ENCODE peak calls at places on chromosomes 1 and 21, in nine cellular contexts. U, P, I, Z, W, Y, K, G and N are unnamed samples.
A peak's percentile ranks its signal among the peaks of the same experiment; 100 is the strongest.

GRCh38 chr1:162422662-162423375 is 10.9 kb upstream of the SH2D1B start:
- DNase-seq in U (no peak), P (no peak), I (no peak), Z (no peak), W (no peak), Y (no peak), K (no peak), G (no peak), N (no peak)

GRCh38 chr1:171699526-171699925 is 42.3 kb downstream of the VAMP4 start:
- DNase-seq in U (no peak), P (no peak), I (no peak), Z (no peak), W (no peak), Y (no peak), K (no peak), G (no peak), N (no peak)

GRCh38 chr1:109181085-109181806 is 32.5 kb upstream of the SARS1 start:
- DNase-seq in U (no peak), P (no peak), I (no peak), Z (no peak), W (peak; percentile 90), Y (no peak), K (no peak), G (no peak), N (peak; percentile 82)

GRCh38 chr1:16615253-16616252 is 2.2 kb upstream of the NBPF1 start:
- DNase-seq in U (no peak), P (peak; percentile 21), I (peak; percentile 23), Z (peak; percentile 38), W (no peak), Y (peak; percentile 2), K (peak; percentile 46), G (no peak), N (no peak)

GRCh38 chr1:241591736-241592135 is 48.4 kb downstream of the CHML start:
- DNase-seq in U (no peak), P (no peak), I (no peak), Z (no peak), W (peak; percentile 73), Y (no peak), K (no peak), G (no peak), N (no peak)

GRCh38 chr1:181345146-181345545 is 138.2 kb upstream of the CACNA1E start:
- DNase-seq in U (no peak), P (no peak), I (no peak), Z (no peak), W (no peak), Y (no peak), K (peak; percentile 11), G (no peak), N (no peak)

GRCh38 chr1:86155061-86155806 is 1.3 kb downstream of the COL24A1 start:
- DNase-seq in U (peak; percentile 43), P (no peak), I (no peak), Z (no peak), W (no peak), Y (peak; percentile 4), K (no peak), G (peak; percentile 73), N (no peak)

GRCh38 chr1:232416026-232416568 is 213.8 kb downstream of the SIPA1L2 start:
- DNase-seq in U (no peak), P (no peak), I (no peak), Z (no peak), W (peak; percentile 34), Y (no peak), K (no peak), G (no peak), N (no peak)

GRCh38 chr1:170663441-170664282 is at the start of gene PRRX1:
- DNase-seq in U (no peak), P (no peak), I (peak; percentile 78), Z (no peak), W (no peak), Y (peak; percentile 44), K (no peak), G (no peak), N (no peak)

GRCh38 chr1:167454304-167454928 is 63.9 kb downstream of the CD247 start:
- DNase-seq in U (no peak), P (no peak), I (no peak), Z (no peak), W (no peak), Y (no peak), K (no peak), G (peak; percentile 75), N (no peak)

GRCh38 chr1:224616761-224617409 is 768 bp downstream of the CNIH3 start:
- DNase-seq in U (no peak), P (no peak), I (no peak), Z (no peak), W (no peak), Y (no peak), K (no peak), G (peak; percentile 49), N (no peak)

GRCh38 chr1:227403535-227403934 is 85.2 kb upstream of the CDC42BPA start:
- DNase-seq in U (no peak), P (no peak), I (no peak), Z (no peak), W (no peak), Y (no peak), K (no peak), G (no peak), N (no peak)

GRCh38 chr1:57423135-57424131 is at the start of gene DAB1:
- DNase-seq in U (peak; percentile 75), P (no peak), I (no peak), Z (no peak), W (no peak), Y (no peak), K (no peak), G (peak; percentile 75), N (no peak)

GRCh38 chr1:97904528-97904927 is 16.3 kb downstream of the DPYD start:
- DNase-seq in U (no peak), P (no peak), I (no peak), Z (no peak), W (no peak), Y (no peak), K (no peak), G (no peak), N (no peak)

GRCh38 chr1:36153476-36153875 is 2.5 kb upstream of the MAP7D1 start:
- DNase-seq in U (no peak), P (no peak), I (no peak), Z (no peak), W (no peak), Y (no peak), K (no peak), G (no peak), N (no peak)

GRCh38 chr1:36155560-36156328 is at the start of gene MAP7D1:
- DNase-seq in U (peak; percentile 87), P (peak; percentile 89), I (peak; percentile 91), Z (peak; percentile 88), W (peak; percentile 83), Y (peak; percentile 89), K (peak; percentile 85), G (peak; percentile 88), N (peak; percentile 87)

GRCh38 chr1:36156329-36157114 is 562 bp downstream of the MAP7D1 start:
- DNase-seq in U (peak; percentile 91), P (peak; percentile 67), I (peak; percentile 74), Z (peak; percentile 68), W (peak; percentile 35), Y (peak; percentile 85), K (peak; percentile 61), G (peak; percentile 91), N (no peak)

GRCh38 chr1:36154765-36155559 is 998 bp upstream of the MAP7D1 start:
- DNase-seq in U (peak; percentile 55), P (peak; percentile 37), I (peak; percentile 44), Z (peak; percentile 51), W (no peak), Y (no peak), K (no peak), G (peak; percentile 48), N (no peak)

DNA sequence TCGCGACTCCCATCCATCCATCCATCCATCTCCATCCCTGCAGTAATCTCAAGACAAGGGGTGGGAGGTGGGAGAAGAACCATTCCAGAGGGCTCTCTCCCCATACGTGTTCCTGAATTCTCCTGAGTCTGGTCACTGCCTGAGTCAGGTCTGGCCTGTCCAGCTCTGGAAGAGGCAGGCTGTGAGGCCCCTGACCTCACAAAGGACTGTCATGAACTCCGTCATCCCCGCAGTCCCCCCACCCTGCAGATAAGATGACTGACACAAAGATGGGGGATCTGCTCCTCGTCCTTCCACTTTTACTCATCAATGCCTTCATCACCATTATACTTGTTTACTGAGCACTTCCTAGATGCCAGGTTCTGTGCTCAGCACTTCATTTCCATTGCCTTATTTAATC is 1.6 kb upstream of the MAP7D1 start:
- DNase-seq in U (no peak), P (no peak), I (no peak), Z (no peak), W (no peak), Y (no peak), K (no peak), G (no peak), N (no peak)
- H3K4me1 ChIP-seq in U (peaks cover 40% of the 10 kb centered on the region), P (peaks cover 52% of the 10 kb centered on the region), I (peaks cover 15% of the 10 kb centered on the region), Z (peaks cover 58% of the 10 kb centered on the region), W (peaks cover 45% of the 10 kb centered on the region), Y (peaks cover 73% of the 10 kb centered on the region), K (peaks cover 63% of the 10 kb centered on the region), G (peaks cover 41% of the 10 kb centered on the region), N (peaks cover 20% of the 10 kb centered on the region)

GRCh38 chr1:13889495-13889894 is 189.5 kb downstream of the PRDM2 start:
- DNase-seq in U (no peak), P (no peak), I (no peak), Z (no peak), W (no peak), Y (no peak), K (no peak), G (no peak), N (peak; percentile 13)

GRCh38 chr1:13892671-13893325 is 192.8 kb downstream of the PRDM2 start:
- DNase-seq in U (peak; percentile 62), P (peak; percentile 23), I (no peak), Z (no peak), W (no peak), Y (no peak), K (no peak), G (peak; percentile 56), N (peak; percentile 35)

GRCh38 chr1:13890766-13891165 is 190.8 kb downstream of the PRDM2 start:
- DNase-seq in U (no peak), P (no peak), I (no peak), Z (no peak), W (no peak), Y (no peak), K (no peak), G (no peak), N (no peak)

GRCh38 chr1:13893456-13893855 is 193.5 kb downstream of the PRDM2 start:
- DNase-seq in U (no peak), P (peak; percentile 19), I (no peak), Z (no peak), W (no peak), Y (no peak), K (no peak), G (peak; percentile 19), N (peak; percentile 47)

GRCh38 chr1:13892141-13892670 is 192.2 kb downstream of the PRDM2 start:
- DNase-seq in U (no peak), P (no peak), I (no peak), Z (no peak), W (no peak), Y (no peak), K (no peak), G (peak; percentile 25), N (no peak)
- H3K4me3 ChIP-seq in U (peak overlapping the region; percentile 37), P (peak overlapping the region; percentile 59), I (peak overlapping the region; percentile 37), Z (no peak overlapping the region), W (no peak overlapping the region), Y (peak overlapping the region; percentile 49), K (peak overlapping the region; percentile 39), G (peak overlapping the region; percentile 73), N (peak overlapping the region; percentile 68)

GRCh38 chr21:32545948-32546441 is 39.3 kb downstream of the TCP10L start:
- DNase-seq in U (no peak), P (no peak), I (no peak), Z (no peak), W (peak; percentile 53), Y (no peak), K (no peak), G (no peak), N (no peak)
- H3K27ac ChIP-seq in U (no peak overlapping the region), P (no peak overlapping the region), I (no peak overlapping the region), Z (no peak overlapping the region), W (peak overlapping the region; percentile 50), Y (no peak overlapping the region), K (no peak overlapping the region), G (no peak overlapping the region), N (no peak overlapping the region)

GRCh38 chr1:8021676-8022266 is 4.3 kb downstream of the ERRFI1 start:
- DNase-seq in U (no peak), P (no peak), I (no peak), Z (no peak), W (no peak), Y (no peak), K (no peak), G (no peak), N (no peak)
- H3K4me1 ChIP-seq in U (peaks cover 10% of the 10 kb centered on the region), P (peaks cover 53% of the 10 kb centered on the region), I (no peaks in the 10 kb centered on the region), Z (peaks cover 75% of the 10 kb centered on the region), W (peaks cover 75% of the 10 kb centered on the region), Y (peaks cover 53% of the 10 kb centered on the region), K (peaks cover 69% of the 10 kb centered on the region), G (peaks cover 81% of the 10 kb centered on the region), N (no peaks in the 10 kb centered on the region)